ENCODE peak calls at places on chromosomes 1 and 21, in six cellular contexts. N is IMR-90, Z is H9, E is neuronal stem cell, H is trophoblast cell, P is H1. G is an unnamed sample.

GRCh38 chr1:153922076-153922837 is 515 bp downstream of the GATAD2B start:
- DNase-seq in P (peak), E (no peak), H (peak), Z (no peak), N (no peak), G (peak)

GRCh38 chr1:58249729-58250586 is 296.6 kb downstream of the OMA1 start:
- DNase-seq in E (peak), P (peak), Z (peak), N (peak), H (no peak), G (peak)

GRCh38 chr1:40936878-40937484 is 42.5 kb upstream of the CTPS1 start:
- DNase-seq in H (no peak), N (peak), E (no peak), Z (no peak), P (no peak), G (peak)

GRCh38 chr1:83822206-83822605 is 176.7 kb downstream of the TTLL7 start:
- DNase-seq in N (no peak), E (no peak), H (no peak), P (no peak), Z (no peak), G (peak)

GRCh38 chr1:44903261-44903660 is 60.2 kb upstream of the PTCH2 start:
- DNase-seq in Z (no peak), E (no peak), N (peak), P (no peak), H (no peak), G (no peak)

GRCh38 chr1:116540088-116540487 is 30.7 kb downstream of the CD58 start:
- DNase-seq in Z (no peak), P (no peak), H (no peak), E (no peak), N (no peak), G (no peak)

GRCh38 chr1:116495534-116495933 is 75.3 kb downstream of the CD58 start:
- DNase-seq in E (no peak), H (no peak), Z (no peak), P (no peak), N (no peak), G (no peak)

GRCh38 chr1:155185783-155186265 is 12.2 kb downstream of the TRIM46 start:
- DNase-seq in Z (no peak), P (no peak), H (no peak), N (no peak), E (no peak), G (no peak)

GRCh38 chr1:54283997-54284385 is 84.0 kb downstream of the MRPL37 start:
- DNase-seq in N (no peak), Z (no peak), H (no peak), P (no peak), E (no peak), G (no peak)

GRCh38 chr1:239233626-239234025 is 152.7 kb upstream of the CHRM3 start:
- DNase-seq in P (no peak), Z (no peak), H (no peak), E (no peak), N (no peak), G (no peak)

GRCh38 chr1:50747394-50747793 is 212.7 kb downstream of the FAF1 start:
- DNase-seq in N (no peak), P (no peak), H (no peak), Z (no peak), E (no peak), G (no peak)

GRCh38 chr1:208456487-208456886 is 212.3 kb upstream of the PLXNA2 start:
- DNase-seq in E (no peak), P (no peak), N (no peak), Z (no peak), H (no peak), G (no peak)

GRCh38 chr21:35593000-35593502 is 467.3 kb downstream of the SETD4 start:
- DNase-seq in H (no peak), E (no peak), N (peak), Z (no peak), P (no peak), G (peak)

GRCh38 chr1:42282024-42282579 is 52.9 kb downstream of the FOXJ3 start:
- DNase-seq in H (peak), Z (no peak), P (no peak), N (peak), E (no peak), G (peak)

GRCh38 chr1:24856787-24857527 is 73.1 kb downstream of the RUNX3 start:
- DNase-seq in H (no peak), E (no peak), Z (no peak), P (no peak), N (no peak), G (no peak)

GRCh38 chr1:15951341-15952153 is 24.4 kb downstream of the ZBTB17 start:
- DNase-seq in H (no peak), P (no peak), N (no peak), E (no peak), Z (no peak), G (peak)

GRCh38 chr1:10753279-10753678 is 43.2 kb downstream of the CASZ1 start:
- DNase-seq in H (no peak), P (no peak), Z (no peak), N (no peak), E (no peak), G (no peak)

GRCh38 chr1:10283318-10283984 is 73.1 kb downstream of the KIF1B start:
- DNase-seq in P (no peak), E (no peak), Z (no peak), H (peak), N (no peak), G (no peak)

GRCh38 chr1:27144349-27144748 is 10.6 kb downstream of the SLC9A1 start:
- DNase-seq in H (peak), N (no peak), P (no peak), Z (no peak), E (no peak), G (no peak)

GRCh38 chr1:157472302-157472701 is 80.0 kb downstream of the FCRL5 start:
- DNase-seq in P (no peak), H (no peak), Z (no peak), E (no peak), N (no peak), G (no peak)

GRCh38 chr1:11187000-11187399 is 2.2 kb upstream of the ANGPTL7 start:
- DNase-seq in Z (no peak), H (no peak), P (no peak), N (no peak), E (no peak), G (no peak)

GRCh38 chr1:103265551-103265950 is 157.2 kb upstream of the COL11A1 start:
- DNase-seq in N (peak), Z (no peak), P (no peak), E (peak), H (no peak), G (peak)

GRCh38 chr1:215603319-215603718 is 36.2 kb downstream of the KCTD3 start:
- DNase-seq in Z (no peak), E (no peak), H (no peak), N (peak), P (no peak), G (no peak)

GRCh38 chr1:209723761-209724693 is 19.4 kb downstream of the HSD11B1 start:
- DNase-seq in H (no peak), E (no peak), Z (no peak), N (no peak), P (no peak), G (no peak)

GRCh38 chr1:78078358-78078757 is 32.6 kb downstream of the GIPC2 start:
- DNase-seq in Z (no peak), E (no peak), H (no peak), N (no peak), P (no peak), G (no peak)

GRCh38 chr1:109184657-109185056 is 29.1 kb upstream of the SARS1 start:
- DNase-seq in N (no peak), P (no peak), H (no peak), E (no peak), Z (no peak), G (no peak)

GRCh38 chr1:1437904-1438376 is 2.5 kb downstream of the VWA1 start:
- DNase-seq in H (no peak), P (no peak), E (no peak), Z (no peak), N (no peak), G (no peak)

GRCh38 chr1:10064416-10065343 is 31.9 kb downstream of the UBE4B start:
- DNase-seq in E (no peak), N (peak), P (no peak), Z (no peak), H (no peak), G (no peak)

GRCh38 chr1:200496937-200497336 is 87.1 kb upstream of the ZNF281 start:
- DNase-seq in H (no peak), P (no peak), Z (no peak), E (no peak), N (no peak), G (no peak)

GRCh38 chr1:224805889-224806288 is 123.6 kb upstream of the DNAH14 start:
- DNase-seq in N (no peak), P (no peak), Z (no peak), H (no peak), E (no peak), G (no peak)

GRCh38 chr1:26278835-26279597 is 870 bp upstream of the SH3BGRL3 start:
- DNase-seq in P (no peak), Z (no peak), H (no peak), E (no peak), N (peak), G (peak)

GRCh38 chr1:246503341-246503740 is 3.7 kb downstream of the SMYD3 start:
- DNase-seq in E (no peak), H (no peak), N (peak), Z (no peak), P (no peak), G (no peak)

GRCh38 chr1:206032356-206033140 is 8.9 kb upstream of the CTSE start:
- DNase-seq in Z (no peak), E (no peak), H (no peak), P (no peak), N (no peak), G (no peak)

GRCh38 chr1:211386931-211387330 is 60.3 kb downstream of the TRAF5 start:
- DNase-seq in N (peak), E (no peak), H (peak), Z (no peak), P (no peak), G (no peak)

GRCh38 chr1:93446837-93447451 is 974 bp upstream of the FNBP1L start:
- DNase-seq in H (peak), E (no peak), P (no peak), Z (no peak), N (no peak), G (no peak)

GRCh38 chr1:179318501-179318900 is 24.9 kb downstream of the SOAT1 start:
- DNase-seq in H (no peak), N (no peak), E (no peak), P (no peak), Z (no peak), G (no peak)

GRCh38 chr1:243748706-243749283 is 101.2 kb downstream of the AKT3 start:
- DNase-seq in N (peak), E (no peak), H (no peak), Z (no peak), P (no peak), G (peak)

GRCh38 chr1:107138767-107139445 is 1.9 kb upstream of the NTNG1 start:
- DNase-seq in H (no peak), E (no peak), N (peak), P (no peak), Z (no peak), G (no peak)
- H3K4ac ChIP-seq in H (no peak), E (no peak), N (no peak), P (no peak), Z (no peak), G (no peak)

GRCh38 chr1:185044387-185044786 is 971 bp upstream of the RNF2 start:
- DNase-seq in H (no peak), P (no peak), E (no peak), Z (no peak), N (no peak), G (no peak)

GRCh38 chr1:185044981-185045792 is at the start of gene RNF2:
- DNase-seq in P (peak), E (peak), N (peak), Z (peak), H (peak), G (peak)

GRCh38 chr1:185038813-185039399 is 6.5 kb upstream of the RNF2 start:
- DNase-seq in Z (no peak), H (no peak), N (no peak), E (no peak), P (no peak), G (no peak)

GRCh38 chr1:185041742-185042141 is 3.6 kb upstream of the RNF2 start:
- DNase-seq in H (no peak), P (no peak), Z (no peak), N (no peak), E (no peak), G (no peak)

GRCh38 chr1:185040333-185040732 is 5.0 kb upstream of the RNF2 start:
- DNase-seq in E (no peak), H (no peak), N (no peak), P (no peak), Z (no peak), G (no peak)
- H2AFZ ChIP-seq in E (no peak), H (no peak), N (no peak), P (no peak), Z (no peak), G (no peak)

GRCh38 chr1:32810358-32810757 is 6.8 kb downstream of the YARS1 start:
- DNase-seq in E (no peak), H (no peak), P (no peak), N (no peak), Z (no peak), G (no peak)

GRCh38 chr1:32808580-32808979 is 8.6 kb downstream of the YARS1 start:
- DNase-seq in P (no peak), Z (no peak), H (no peak), N (no peak), E (no peak), G (no peak)

GRCh38 chr1:32813941-32814739 is 3.0 kb downstream of the YARS1 start:
- DNase-seq in P (no peak), H (no peak), Z (no peak), E (no peak), N (peak), G (peak)

GRCh38 chr1:32811265-32811664 is 5.9 kb downstream of the YARS1 start:
- DNase-seq in N (no peak), H (no peak), P (no peak), E (no peak), Z (no peak), G (no peak)

GRCh38 chr1:32811917-32812316 is 5.2 kb downstream of the YARS1 start:
- DNase-seq in P (no peak), E (no peak), Z (no peak), H (no peak), N (no peak), G (no peak)
- H3K4ac ChIP-seq in P (no peak), E (no peak), Z (no peak), H (no peak), N (no peak), G (no peak)

GRCh38 chr1:240843798-240844197 is 231.8 kb upstream of the GREM2 start:
- DNase-seq in E (no peak), N (no peak), P (no peak), H (no peak), Z (no peak), G (no peak)
- H2AFZ ChIP-seq in E (no peak), N (peak), P (no peak), H (no peak), Z (no peak), G (no peak)

GRCh38 chr1:222643937-222644648 is 26.2 kb downstream of the MIA3 start:
- DNase-seq in Z (peak), N (peak), E (peak), P (peak), H (peak), G (peak)
- H3K4ac ChIP-seq in Z (no peak), N (peak), E (no peak), P (no peak), H (peak), G (peak)